ENCODE peak calls at places on chromosomes 7 and 10, in eight cellular contexts. T, C, V, U, X, H, Y and S are unnamed samples.

GRCh38 chr10:78028438-78029293 is 649 bp downstream of the POLR3A start:
- DNase-seq in Y (peak; percentile 84), H (no peak), C (no peak), U (no peak), T (no peak), V (peak; percentile 53), X (no peak), S (no peak)

GRCh38 chr10:89869180-89869579 is 167.8 kb downstream of the KIF20B start:
- DNase-seq in X (no peak), Y (no peak), V (no peak), U (no peak), T (no peak), C (no peak), H (no peak), S (no peak)

GRCh38 chr7:84251183-84251845 is 56.7 kb upstream of the SEMA3A start:
- DNase-seq in H (no peak), U (no peak), X (no peak), C (no peak), V (peak; percentile 43), Y (no peak), T (no peak), S (no peak)

GRCh38 chr7:23357190-23358093 is 58.3 kb downstream of the MALSU1 start:
- DNase-seq in U (peak; percentile 53), X (no peak), H (no peak), T (peak; percentile 43), Y (peak; percentile 91), C (peak; percentile 86), V (peak; percentile 39), S (peak; percentile 92)

GRCh38 chr7:112067609-112068540 is 138.3 kb downstream of the DOCK4 start:
- DNase-seq in Y (no peak), U (no peak), V (no peak), H (no peak), C (peak; percentile 36), X (no peak), T (no peak), S (no peak)

GRCh38 chr10:3780766-3781457 is 4.1 kb downstream of the KLF6 start:
- DNase-seq in H (no peak), C (no peak), V (no peak), X (no peak), T (no peak), Y (no peak), U (no peak), S (no peak)

GRCh38 chr10:67664936-67665335 is 31.1 kb downstream of the CTNNA3 start:
- DNase-seq in T (no peak), X (no peak), Y (no peak), U (no peak), V (no peak), C (no peak), H (no peak), S (no peak)

GRCh38 chr10:79162022-79162421 is 93.3 kb downstream of the ZMIZ1 start:
- DNase-seq in T (no peak), Y (no peak), V (no peak), H (no peak), X (no peak), C (no peak), U (no peak), S (no peak)

GRCh38 chr10:77925410-77925794 is 1.2 kb downstream of the DLG5 start:
- DNase-seq in X (no peak), U (no peak), C (peak; percentile 40), V (peak; percentile 33), T (no peak), Y (no peak), H (peak; percentile 69), S (no peak)

GRCh38 chr10:11869743-11870460 is 46.7 kb downstream of the PROSER2 start:
- DNase-seq in C (no peak), V (peak; percentile 65), Y (no peak), T (no peak), U (no peak), X (no peak), H (peak; percentile 81), S (no peak)

GRCh38 chr10:91820144-91820543 is 21.9 kb downstream of the TNKS2 start:
- DNase-seq in Y (no peak), H (no peak), C (no peak), V (no peak), T (no peak), X (no peak), U (no peak), S (no peak)

GRCh38 chr7:47653550-47654351 is 71.8 kb upstream of the TNS3 start:
- DNase-seq in C (peak; percentile 67), Y (no peak), H (peak; percentile 53), X (no peak), U (no peak), T (no peak), V (peak; percentile 15), S (no peak)

GRCh38 chr10:85983051-85983450 is 383.5 kb downstream of the GRID1 start:
- DNase-seq in U (no peak), V (no peak), H (no peak), Y (no peak), C (no peak), X (no peak), T (no peak), S (no peak)

GRCh38 chr10:13528138-13528874 is 508 bp downstream of the BEND7 start:
- DNase-seq in C (no peak), U (peak; percentile 39), X (no peak), H (peak; percentile 83), Y (no peak), T (no peak), V (peak; percentile 49), S (no peak)

GRCh38 chr7:92904292-92905131 is 68.1 kb upstream of the CDK6 start:
- DNase-seq in T (peak; percentile 88), H (peak; percentile 27), U (peak; percentile 62), V (peak; percentile 36), Y (peak; percentile 16), C (peak; percentile 48), X (peak; percentile 84), S (peak; percentile 32)

GRCh38 chr10:6089334-6090219 is 743 bp downstream of the RBM17 start:
- DNase-seq in H (peak; percentile 59), X (no peak), C (no peak), T (no peak), Y (peak; percentile 48), U (no peak), V (peak; percentile 60), S (no peak)

GRCh38 chr10:31623466-31623865 is 304.4 kb downstream of the ZEB1 start:
- DNase-seq in V (no peak), X (no peak), C (no peak), H (no peak), Y (no peak), U (no peak), T (no peak), S (no peak)

GRCh38 chr10:132616995-132617780 is 79.6 kb downstream of the INPP5A start:
- DNase-seq in U (no peak), V (no peak), H (no peak), T (no peak), Y (no peak), C (no peak), X (no peak), S (no peak)

GRCh38 chr10:110609592-110609991 is 34.5 kb upstream of the RBM20 start:
- DNase-seq in H (peak; percentile 59), V (peak; percentile 9), T (peak; percentile 15), Y (no peak), C (peak; percentile 57), X (no peak), U (no peak), S (no peak)

GRCh38 chr10:62992145-62992721 is 140.9 kb upstream of the NRBF2 start:
- DNase-seq in T (no peak), C (no peak), U (no peak), H (no peak), V (no peak), X (peak; percentile 40), Y (no peak), S (no peak)

DNA sequence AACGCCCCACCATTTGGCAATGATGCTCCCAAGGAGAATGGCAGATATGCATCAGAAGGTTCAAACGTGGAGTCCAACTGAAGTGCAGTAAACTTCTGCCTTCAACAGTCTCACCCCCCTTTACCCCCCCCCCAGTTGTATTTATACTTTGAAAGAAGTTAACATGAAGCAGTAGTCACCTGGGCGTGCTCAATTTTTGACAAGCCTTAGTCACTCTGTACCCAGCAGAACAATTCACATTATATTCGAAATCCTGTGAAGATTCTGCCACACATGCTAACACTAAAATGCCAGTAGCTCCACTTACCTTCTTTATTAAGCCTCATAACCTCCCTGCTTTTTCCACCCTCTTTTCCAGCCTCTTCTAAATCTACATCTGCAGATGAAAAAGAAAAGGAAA is 894 bp downstream of the ATXN7L1 start:
- DNase-seq in H (no peak), T (no peak), U (no peak), X (no peak), C (no peak), Y (no peak), V (no peak), S (no peak)
- TF ChIP-seq REST in H (no peak), T (no peak), U (no peak), X (no peak), C (no peak), Y (no peak), V (no peak), S (no peak)

GRCh38 chr10:103474077-103474476 is 5.0 kb downstream of the CALHM3 start:
- DNase-seq in Y (no peak), X (no peak), H (no peak), V (no peak), T (no peak), C (no peak), U (no peak), S (no peak)
- H3K4me1 ChIP-seq in Y (peaks cover 23% of the 10 kb centered on the region), X (peaks cover 48% of the 10 kb centered on the region), H (no peaks in the 10 kb centered on the region), V (no peaks in the 10 kb centered on the region), T (peaks cover 28% of the 10 kb centered on the region), C (peaks cover 13% of the 10 kb centered on the region), U (peaks cover 10% of the 10 kb centered on the region), S (no peaks in the 10 kb centered on the region)

DNA sequence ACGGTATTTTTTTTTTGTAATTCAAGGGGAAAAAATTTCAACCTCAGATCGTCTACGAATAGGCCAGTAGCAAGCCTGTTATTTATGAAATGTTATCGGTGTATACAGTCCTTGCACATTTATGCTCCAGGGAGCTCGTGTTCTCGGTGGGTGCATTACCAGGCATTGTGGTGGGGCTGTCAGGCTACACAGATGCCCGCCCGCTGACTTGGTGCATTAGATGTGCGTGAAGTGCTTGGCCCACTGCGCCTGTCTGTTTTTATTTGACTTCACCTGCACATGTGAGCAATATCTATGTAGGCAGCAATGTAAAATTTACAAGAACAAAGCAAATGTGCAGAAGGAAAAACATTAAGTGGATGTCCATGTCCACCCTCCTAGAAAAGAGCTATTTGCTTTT is 2.7 kb downstream of the FOXK1 start:
- DNase-seq in Y (no peak), X (no peak), C (no peak), V (no peak), T (no peak), H (no peak), U (no peak), S (no peak)
- H3K27ac ChIP-seq in Y (peak overlapping the region; percentile 71), X (peak overlapping the region; percentile 95), C (peak overlapping the region; percentile 99), V (no peak overlapping the region), T (peak overlapping the region; percentile 91), H (no peak overlapping the region), U (no peak overlapping the region), S (peak overlapping the region; percentile 89)

DNA sequence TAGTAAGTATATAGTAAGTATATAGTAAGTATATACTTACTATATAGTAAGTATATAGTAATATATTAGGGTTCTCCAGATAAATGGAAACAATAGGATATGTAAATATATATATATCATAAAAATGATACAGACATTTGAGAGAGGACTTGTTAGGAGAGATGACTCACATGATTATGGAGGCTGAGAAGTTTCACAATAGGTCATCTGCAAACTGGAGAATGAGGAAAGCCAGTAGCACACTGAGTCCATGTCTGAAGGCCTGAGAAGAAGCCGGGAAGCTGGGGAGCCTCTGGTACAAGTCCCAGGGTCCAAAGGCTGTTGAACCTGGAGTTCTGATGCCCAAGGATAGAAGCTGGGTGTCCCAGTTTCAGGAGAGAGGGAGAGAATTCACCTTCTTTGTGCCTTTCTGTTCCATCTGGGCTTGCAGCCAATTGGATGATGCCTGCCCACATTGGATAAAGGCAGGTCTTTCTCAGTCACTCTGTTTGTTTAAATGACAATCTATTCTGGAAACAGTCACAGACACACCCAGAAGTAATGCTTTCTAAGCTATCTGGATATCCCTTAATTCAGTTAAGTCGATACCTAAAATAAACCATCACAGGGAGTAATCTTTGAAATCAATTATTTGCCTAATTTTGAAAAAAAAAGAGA is 205.5 kb upstream of the CDC14C start:
- DNase-seq in T (no peak), X (no peak), H (no peak), C (no peak), V (no peak), U (no peak), Y (no peak), S (no peak)
- TF ChIP-seq REST in T (no peak), X (no peak), H (no peak), C (no peak), V (no peak), U (no peak), Y (no peak), S (no peak)